ENCODE peak calls at places on chromosomes 7 and 10, in five cellular contexts. L is ovary, Y is tibial artery, K is mesendoderm, R is GM23338. B is an unnamed sample. For H3K4me1 and H3K36me3, the result is how much of the 10 kb centered on the place peaks cover.

GRCh38 chr7:75943864-75944263 is 28.9 kb downstream of the POR start:
- DNase-seq in L (no peak), Y (no peak), R (no peak), K (no peak), B (no peak)

GRCh38 chr7:143172354-143172753 is 10.9 kb upstream of the TAS2R39 start:
- DNase-seq in L (no peak), R (peak), K (no peak), Y (no peak), B (no peak)

GRCh38 chr10:55374060-55374459 is 573.0 kb upstream of the PCDH15 start:
- DNase-seq in Y (no peak), K (no peak), R (no peak), L (no peak), B (no peak)

GRCh38 chr10:74063256-74063655 is 65.3 kb downstream of the VCL start:
- DNase-seq in R (no peak), Y (no peak), L (no peak), K (no peak), B (no peak)

GRCh38 chr10:71068811-71069411 is 143.5 kb upstream of the UNC5B start:
- DNase-seq in K (peak), L (no peak), Y (peak), R (no peak), B (no peak)

GRCh38 chr10:70462349-70462984 is 16.1 kb upstream of the PALD1 start:
- DNase-seq in Y (peak), K (no peak), L (peak), R (no peak), B (no peak)

GRCh38 chr10:5684971-5685763 is 529 bp downstream of the TASOR2 start:
- DNase-seq in L (peak), R (peak), K (peak), Y (peak), B (peak)

GRCh38 chr7:139640678-139641077 is 117.2 kb downstream of the CLEC2L start:
- DNase-seq in R (no peak), K (no peak), L (no peak), Y (no peak), B (no peak)

GRCh38 chr7:157136372-157136771 is 2.4 kb upstream of the UBE3C start:
- DNase-seq in L (no peak), K (peak), R (peak), Y (no peak), B (no peak)

GRCh38 chr10:106655165-106655564 is 509.3 kb downstream of the SORCS1 start:
- DNase-seq in L (no peak), K (no peak), Y (no peak), R (no peak), B (no peak)

GRCh38 chr7:88789480-88790064 is 6.0 kb downstream of the TEX47 start:
- DNase-seq in R (peak), Y (no peak), K (peak), L (no peak), B (no peak)

GRCh38 chr7:17939111-17939669 is 1.1 kb downstream of the SNX13 start:
- DNase-seq in K (no peak), Y (no peak), L (no peak), R (no peak), B (no peak)

GRCh38 chr7:158094046-158094445 is 493.6 kb downstream of the PTPRN2 start:
- DNase-seq in R (no peak), K (no peak), L (no peak), Y (peak), B (no peak)

GRCh38 chr7:155797262-155798250 is 14.7 kb downstream of the SHH start:
- DNase-seq in R (peak), K (no peak), L (no peak), Y (no peak), B (no peak)

GRCh38 chr10:132702601-132703304 is 83.2 kb downstream of the NKX6-2 start:
- DNase-seq in Y (peak), R (no peak), L (no peak), K (no peak), B (no peak)

GRCh38 chr7:157139142-157140117 is 704 bp downstream of the UBE3C start:
- DNase-seq in K (peak), Y (peak), L (peak), R (peak), B (peak)

GRCh38 chr7:141974831-141975230 is 1.3 kb upstream of the TAS2R38 start:
- DNase-seq in L (no peak), Y (no peak), R (peak), K (peak), B (no peak)

GRCh38 chr7:5774136-5774535 is 7.3 kb downstream of the RNF216 start:
- DNase-seq in K (no peak), Y (no peak), R (no peak), L (no peak), B (no peak)

GRCh38 chr10:20372748-20373147 is 524.4 kb downstream of the NEBL start:
- DNase-seq in R (peak), K (peak), L (no peak), Y (no peak), B (no peak)

GRCh38 chr7:27073066-27073465 is 22.7 kb downstream of the HOXA1 start:
- DNase-seq in R (no peak), K (no peak), L (no peak), Y (no peak), B (no peak)

GRCh38 chr7:80232969-80233724 is 98.5 kb downstream of the GNAI1 start:
- DNase-seq in R (no peak), L (no peak), K (no peak), Y (no peak), B (no peak)

GRCh38 chr7:30521532-30521931 is 16.9 kb upstream of the GGCT start:
- DNase-seq in L (no peak), R (no peak), K (no peak), Y (peak), B (no peak)

GRCh38 chr7:29454899-29455451 is 108.7 kb upstream of the PRR15 start:
- DNase-seq in Y (no peak), R (no peak), L (no peak), K (no peak), B (no peak)

GRCh38 chr10:16787361-16787791 is 29.8 kb downstream of the RSU1 start:
- DNase-seq in L (no peak), K (no peak), R (no peak), Y (no peak), B (no peak)

GRCh38 chr7:104890216-104890615 is 123.8 kb upstream of the KMT2E start:
- DNase-seq in R (no peak), K (peak), Y (no peak), L (no peak), B (no peak)

GRCh38 chr10:28429573-28430216 is 103.2 kb upstream of the WAC start:
- DNase-seq in L (no peak), K (peak), Y (no peak), R (peak), B (no peak)

GRCh38 chr10:110525349-110526260 is 27.9 kb downstream of the DUSP5 start:
- DNase-seq in Y (no peak), L (no peak), R (no peak), K (no peak), B (no peak)

GRCh38 chr7:8277394-8277982 is 15.5 kb upstream of the ICA1 start:
- DNase-seq in L (no peak), R (peak), Y (no peak), K (peak), B (no peak)

GRCh38 chr10:23174075-23174973 is 17.8 kb upstream of the PTF1A start:
- DNase-seq in K (no peak), R (peak), L (no peak), Y (no peak), B (no peak)

GRCh38 chr7:75758491-75758890 is 13.5 kb downstream of the CCL26 start:
- DNase-seq in R (no peak), Y (no peak), K (no peak), L (no peak), B (no peak)

GRCh38 chr7:78006063-78006755 is 207.6 kb downstream of the PHTF2 start:
- DNase-seq in R (peak), Y (no peak), K (peak), L (no peak), B (no peak)

GRCh38 chr7:43604251-43604650 is 21.3 kb downstream of the STK17A start:
- DNase-seq in L (no peak), R (no peak), Y (no peak), K (no peak), B (no peak)

GRCh38 chr7:95910341-95910740 is 138.0 kb downstream of the DYNC1I1 start:
- DNase-seq in Y (no peak), K (no peak), R (no peak), L (no peak), B (no peak)

GRCh38 chr10:15462253-15462885 is 91.3 kb upstream of the FAM171A1 start:
- DNase-seq in R (no peak), L (no peak), Y (no peak), K (no peak), B (peak)

GRCh38 chr10:71290806-71291205 is 28.3 kb upstream of the SLC29A3 start:
- DNase-seq in K (no peak), L (no peak), Y (no peak), R (no peak), B (no peak)

GRCh38 chr7:143849785-143850479 is 52.0 kb downstream of the TCAF1 start:
- DNase-seq in L (no peak), R (no peak), K (no peak), Y (no peak), B (no peak)

GRCh38 chr7:148622887-148623585 is 32.5 kb downstream of the C7orf33 start:
- DNase-seq in L (no peak), R (peak), Y (no peak), K (peak), B (no peak)

GRCh38 chr7:96870201-96870600 is 135.2 kb upstream of the DLX6 start:
- DNase-seq in Y (no peak), R (no peak), L (no peak), K (no peak), B (no peak)

DNA sequence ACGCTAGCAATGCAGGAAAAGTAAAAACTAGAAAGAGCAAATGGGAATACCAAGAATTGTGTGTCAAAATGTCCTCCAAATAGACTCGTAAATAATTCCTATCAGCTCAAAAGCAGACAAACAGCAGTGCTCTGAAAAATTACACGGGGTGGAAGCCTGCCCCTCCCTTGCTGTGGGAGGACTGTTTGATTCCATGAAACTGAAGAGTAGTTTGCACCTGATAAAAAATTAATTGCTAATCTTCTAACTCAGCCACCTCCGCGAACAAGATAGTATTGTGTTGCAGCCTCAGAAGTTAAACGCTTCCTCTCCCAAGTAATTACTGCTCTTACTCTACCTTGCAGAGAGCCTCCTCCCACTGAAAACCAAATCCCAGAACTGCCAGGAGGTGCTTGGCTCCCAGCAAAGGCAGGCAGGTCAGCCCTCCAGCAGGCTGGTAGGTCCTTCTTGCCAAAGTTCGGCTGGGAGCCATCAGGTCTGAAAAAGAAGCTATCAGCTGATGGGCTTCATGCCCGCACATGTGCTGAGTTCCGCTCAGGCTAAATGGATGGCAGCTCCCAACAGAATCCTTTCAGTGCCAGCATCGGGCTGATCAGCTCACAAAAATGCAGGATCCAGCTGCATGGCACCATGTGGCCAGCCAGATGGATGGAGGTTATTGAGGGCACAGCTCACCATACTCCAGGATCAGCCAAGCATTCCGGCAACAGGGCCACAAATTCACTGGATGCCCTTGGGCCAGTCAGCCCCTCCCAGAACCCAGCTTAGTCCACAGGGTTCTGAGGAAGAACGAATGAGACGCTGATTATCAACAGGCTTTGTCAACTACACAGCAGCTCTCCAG is 37.1 kb downstream of the MAD1L1 start:
- DNase-seq in Y (no peak), L (no peak), R (no peak), K (no peak), B (no peak)
- H3K4me1 ChIP-seq in Y (under half), L (under half), R (under half), K (under half), B (under half)

DNA sequence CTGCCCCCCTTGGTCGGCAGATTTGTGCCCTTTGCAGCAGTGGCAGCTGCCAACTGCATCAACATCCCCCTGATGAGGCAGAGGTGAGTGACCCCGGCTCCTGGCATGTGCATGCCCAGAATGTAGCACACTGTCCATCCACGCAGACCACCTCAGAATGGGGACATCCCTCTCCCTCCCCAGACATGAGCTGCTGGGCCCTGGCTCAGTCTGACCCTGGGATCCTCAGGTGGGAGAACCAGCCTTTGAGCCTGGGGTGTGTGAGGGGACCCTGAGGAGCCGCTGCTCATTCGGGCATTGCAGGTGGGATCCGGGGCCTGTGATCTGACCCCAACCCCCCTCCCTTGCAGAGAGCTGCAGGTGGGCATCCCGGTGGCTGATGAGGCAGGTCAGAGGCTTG is 5.7 kb downstream of the SFXN3 start:
- DNase-seq in L (no peak), R (no peak), K (no peak), Y (no peak), B (no peak)
- H3K36me3 ChIP-seq in L (under half), R (under half), K (under half), Y (half or more), B (half or more)

DNA sequence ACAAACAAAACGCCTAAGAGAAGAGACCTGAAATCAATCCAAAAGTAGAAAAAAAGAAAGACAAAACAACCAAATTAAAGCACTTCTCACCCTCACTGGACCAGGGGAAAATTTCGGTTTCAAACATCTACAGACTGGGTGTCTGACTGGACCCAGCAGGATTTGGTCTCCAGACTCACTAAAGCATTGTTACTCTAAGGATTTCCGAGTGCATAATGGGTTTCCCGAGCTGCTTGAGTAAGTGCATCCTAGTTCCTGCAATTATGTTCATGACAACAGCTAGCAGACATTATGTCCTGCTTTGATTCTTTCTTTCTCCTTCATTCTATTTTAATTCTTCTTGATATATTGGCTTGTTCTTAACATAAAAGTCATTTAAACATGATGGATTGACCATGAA is 51.8 kb upstream of the FAM3C start:
- DNase-seq in R (no peak), Y (no peak), L (no peak), K (no peak), B (no peak)
- H3K27ac ChIP-seq in R (no peak), Y (no peak), L (no peak), K (no peak), B (no peak)

GRCh38 chr7:107502797-107503196 is 32.9 kb downstream of the GPR22 start:
- DNase-seq in L (no peak), R (no peak), K (no peak), Y (no peak), B (peak)
- H3K4me1 ChIP-seq in L (under half), R (under half), K (under half), Y (under half), B (under half)

GRCh38 chr10:77791506-77791905 is 135.0 kb downstream of the DLG5 start:
- DNase-seq in L (no peak), Y (no peak), R (no peak), K (no peak), B (no peak)

GRCh38 chr10:77789861-77790260 is 136.7 kb downstream of the DLG5 start:
- DNase-seq in L (no peak), R (no peak), Y (no peak), K (no peak), B (no peak)

GRCh38 chr10:77793831-77794230 is 132.7 kb downstream of the DLG5 start:
- DNase-seq in K (no peak), Y (no peak), L (no peak), R (no peak), B (no peak)

GRCh38 chr10:77794256-77795142 is 132.1 kb downstream of the DLG5 start:
- DNase-seq in K (no peak), L (no peak), R (no peak), Y (no peak), B (no peak)

DNA sequence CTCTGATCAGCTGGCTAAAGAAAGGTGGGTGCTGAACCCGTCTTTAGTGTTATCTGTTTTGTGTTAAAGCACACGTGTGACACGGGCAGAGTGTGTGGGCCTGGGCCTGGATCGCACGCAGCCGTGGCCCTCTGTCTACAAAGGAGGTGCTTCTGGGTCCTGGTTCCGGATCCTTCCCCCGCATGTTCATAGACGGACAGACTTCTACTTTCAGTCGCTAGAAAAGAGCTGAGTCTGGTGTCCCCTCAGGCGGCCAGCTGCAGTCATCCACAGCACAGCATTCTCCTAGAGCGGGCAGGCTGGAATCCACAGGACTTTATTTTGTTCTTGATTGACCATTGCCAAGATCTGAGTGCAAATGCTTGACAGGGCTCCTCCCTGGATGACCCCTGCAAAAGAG is 134.4 kb downstream of the DLG5 start:
- DNase-seq in Y (no peak), R (no peak), K (no peak), L (no peak), B (no peak)
- H3K36me3 ChIP-seq in Y (half or more), R (under half), K (under half), L (under half), B (half or more)

DNA sequence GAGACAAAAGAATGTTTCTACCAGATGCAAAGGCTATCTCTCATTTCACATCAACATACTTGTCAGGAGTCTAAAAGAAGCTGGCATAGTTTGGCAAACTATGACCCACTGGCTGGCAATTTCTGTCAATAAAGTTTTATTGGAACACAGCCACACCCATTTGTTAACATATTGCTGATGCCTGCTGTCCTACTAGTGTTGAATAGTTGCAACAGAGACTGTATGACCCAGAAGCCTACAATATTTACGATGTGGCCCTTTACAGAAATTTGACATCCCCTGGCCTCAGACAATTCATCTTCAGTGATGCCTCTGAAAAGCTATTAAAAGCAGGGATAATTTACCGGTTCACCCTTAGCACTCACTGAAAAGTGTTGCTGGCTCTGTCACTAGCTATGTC is 155.2 kb downstream of the ARID5B start:
- DNase-seq in Y (no peak), L (no peak), R (no peak), K (no peak), B (no peak)
- H3K27ac ChIP-seq in Y (peak), L (peak), R (no peak), K (no peak), B (no peak)

GRCh38 chr7:12422449-12423320 is 19.0 kb upstream of the VWDE start:
- DNase-seq in R (peak), Y (no peak), L (no peak), K (peak), B (no peak)

GRCh38 chr7:12423995-12424745 is 20.5 kb upstream of the VWDE start:
- DNase-seq in L (no peak), K (peak), Y (no peak), R (peak), B (no peak)

GRCh38 chr7:12418452-12418851 is 14.8 kb upstream of the VWDE start:
- DNase-seq in K (no peak), R (no peak), Y (no peak), L (no peak), B (no peak)

DNA sequence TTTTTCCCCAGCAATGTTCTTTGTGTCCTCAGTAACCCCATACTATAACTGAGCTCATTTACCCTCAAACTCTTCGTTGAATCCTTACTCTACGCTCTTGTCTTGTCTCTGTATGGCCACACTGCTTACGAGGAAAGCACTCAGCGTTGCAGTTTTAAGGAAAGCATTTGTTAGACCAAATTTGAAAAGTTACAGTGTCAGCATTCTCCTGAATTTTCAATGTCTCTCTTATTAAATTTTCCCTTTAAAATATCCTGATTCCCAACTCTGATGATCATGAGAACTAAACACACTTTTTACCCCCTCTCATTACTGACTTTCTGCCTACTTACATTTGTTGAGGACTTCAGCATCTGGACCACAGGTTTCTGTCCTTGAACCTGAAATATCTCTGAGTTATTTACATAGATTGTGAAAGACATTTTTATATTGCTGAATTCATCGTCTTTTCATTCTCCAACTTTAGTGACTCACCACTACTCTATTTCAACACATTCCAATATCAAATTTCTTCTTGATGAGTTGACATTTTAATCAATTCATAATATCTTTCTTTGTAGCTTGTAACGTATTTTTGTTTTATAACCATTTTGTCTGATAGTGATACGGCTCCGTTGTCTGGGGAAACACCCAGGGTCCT is 19.8 kb upstream of the VWDE start:
- DNase-seq in R (peak), L (no peak), Y (no peak), K (peak), B (no peak)
- H3K4me1 ChIP-seq in R (under half), L (under half), Y (under half), K (under half), B (under half)

B was measured in SJSA1.